ENCODE peak calls at places on chromosomes 13 and 19, in five cellular contexts. One of them, this sample, is unnamed.

GRCh38 chr13:41917641-41918040 is 43.3 kb downstream of the VWA8 start:
- DNase-seq in NCI-H2081: no peak
- DNase-seq in NCI-H524: no peak
- DNase-seq in AG08396: peak; percentile 18
- DNase-seq in heart left ventricle: no peak
- DNase-seq in this sample: no peak

GRCh38 chr13:23469901-23470525 is 36.5 kb upstream of the SACS start:
- DNase-seq in NCI-H524: peak; percentile 29
- DNase-seq in NCI-H2081: no peak
- DNase-seq in AG08396: peak; percentile 31
- DNase-seq in heart left ventricle: no peak
- DNase-seq in this sample: no peak

GRCh38 chr13:100581504-100581903 is 7.1 kb downstream of the GGACT start:
- DNase-seq in NCI-H524: no peak
- DNase-seq in AG08396: no peak
- DNase-seq in NCI-H2081: no peak
- DNase-seq in heart left ventricle: no peak
- DNase-seq in this sample: no peak

GRCh38 chr13:44447783-44448182 is 74.2 kb downstream of the SERP2 start:
- DNase-seq in AG08396: no peak
- DNase-seq in NCI-H2081: no peak
- DNase-seq in heart left ventricle: no peak
- DNase-seq in NCI-H524: no peak
- DNase-seq in this sample: no peak

GRCh38 chr13:30312859-30313258 is 5.5 kb upstream of the KATNAL1 start:
- DNase-seq in heart left ventricle: no peak
- DNase-seq in NCI-H2081: no peak
- DNase-seq in NCI-H524: no peak
- DNase-seq in AG08396: peak; percentile 15
- DNase-seq in this sample: no peak

GRCh38 chr19:55109527-55110291 is 7.7 kb downstream of the PPP1R12C start:
- DNase-seq in AG08396: no peak
- DNase-seq in heart left ventricle: no peak
- DNase-seq in NCI-H524: no peak
- DNase-seq in NCI-H2081: no peak
- DNase-seq in this sample: no peak

GRCh38 chr19:4988770-4989251 is 19.9 kb downstream of the KDM4B start:
- DNase-seq in heart left ventricle: peak; percentile 86
- DNase-seq in NCI-H2081: no peak
- DNase-seq in AG08396: peak; percentile 84
- DNase-seq in NCI-H524: no peak
- DNase-seq in this sample: no peak

GRCh38 chr19:17303940-17304267 is 679 bp upstream of the ABHD8 start:
- DNase-seq in NCI-H524: peak; percentile 27
- DNase-seq in NCI-H2081: no peak
- DNase-seq in AG08396: no peak
- DNase-seq in heart left ventricle: no peak
- DNase-seq in this sample: no peak

GRCh38 chr19:1862424-1863307 is 713 bp downstream of the KLF16 start:
- DNase-seq in NCI-H2081: no peak
- DNase-seq in NCI-H524: peak; percentile 68
- DNase-seq in AG08396: peak; percentile 81
- DNase-seq in heart left ventricle: peak; percentile 42
- DNase-seq in this sample: no peak

GRCh38 chr19:32674959-32675719 is at the start of gene ANKRD27:
- DNase-seq in AG08396: peak; percentile 100
- DNase-seq in heart left ventricle: peak; percentile 98
- DNase-seq in NCI-H2081: peak; percentile 98
- DNase-seq in NCI-H524: peak; percentile 99
- DNase-seq in this sample: peak; percentile 87

GRCh38 chr13:28657784-28658538 is 969 bp upstream of the POMP start:
- DNase-seq in heart left ventricle: no peak
- DNase-seq in NCI-H2081: no peak
- DNase-seq in NCI-H524: peak; percentile 46
- DNase-seq in AG08396: no peak
- DNase-seq in this sample: no peak

GRCh38 chr13:23541221-23541620 is 29.0 kb upstream of the TNFRSF19 start:
- DNase-seq in AG08396: peak; percentile 20
- DNase-seq in heart left ventricle: no peak
- DNase-seq in NCI-H524: no peak
- DNase-seq in NCI-H2081: no peak
- DNase-seq in this sample: no peak

GRCh38 chr19:34712606-34713261 is 21.3 kb upstream of the ZNF181 start:
- DNase-seq in AG08396: peak; percentile 68
- DNase-seq in NCI-H2081: peak; percentile 82
- DNase-seq in NCI-H524: peak; percentile 84
- DNase-seq in heart left ventricle: peak; percentile 37
- DNase-seq in this sample: no peak

GRCh38 chr13:33686772-33687480 is 131.0 kb upstream of the RFC3 start:
- DNase-seq in NCI-H524: no peak
- DNase-seq in heart left ventricle: no peak
- DNase-seq in NCI-H2081: no peak
- DNase-seq in AG08396: no peak
- DNase-seq in this sample: no peak

GRCh38 chr19:54523403-54523802 is 20.8 kb downstream of the LAIR2 start:
- DNase-seq in heart left ventricle: no peak
- DNase-seq in NCI-H2081: no peak
- DNase-seq in NCI-H524: no peak
- DNase-seq in AG08396: peak; percentile 26
- DNase-seq in this sample: no peak

GRCh38 chr19:5023128-5023571 is 54.2 kb downstream of the KDM4B start:
- DNase-seq in NCI-H2081: no peak
- DNase-seq in NCI-H524: no peak
- DNase-seq in AG08396: no peak
- DNase-seq in heart left ventricle: no peak
- DNase-seq in this sample: no peak

GRCh38 chr13:109332501-109333499 is 453.6 kb downstream of the IRS2 start:
- DNase-seq in heart left ventricle: no peak
- DNase-seq in NCI-H524: peak; percentile 34
- DNase-seq in NCI-H2081: no peak
- DNase-seq in AG08396: no peak
- DNase-seq in this sample: no peak

GRCh38 chr19:47973529-47973928 is 18.4 kb downstream of the BSPH1 start:
- DNase-seq in AG08396: no peak
- DNase-seq in NCI-H2081: no peak
- DNase-seq in NCI-H524: no peak
- DNase-seq in heart left ventricle: no peak
- DNase-seq in this sample: no peak

GRCh38 chr13:77523386-77523785 is 12.1 kb upstream of the SCEL start:
- DNase-seq in heart left ventricle: no peak
- DNase-seq in NCI-H524: no peak
- DNase-seq in NCI-H2081: no peak
- DNase-seq in AG08396: no peak
- DNase-seq in this sample: no peak

GRCh38 chr13:71524245-71525002 is 342.6 kb downstream of the DACH1 start:
- DNase-seq in NCI-H524: peak; percentile 90
- DNase-seq in AG08396: no peak
- DNase-seq in NCI-H2081: no peak
- DNase-seq in heart left ventricle: no peak
- DNase-seq in this sample: no peak

GRCh38 chr19:3618144-3618810 is 8.3 kb downstream of the CACTIN start:
- DNase-seq in NCI-H2081: no peak
- DNase-seq in heart left ventricle: peak; percentile 72
- DNase-seq in AG08396: peak; percentile 95
- DNase-seq in NCI-H524: no peak
- DNase-seq in this sample: no peak

GRCh38 chr19:38062959-38063786 is 156.2 kb downstream of the SIPA1L3 start:
- DNase-seq in AG08396: no peak
- DNase-seq in heart left ventricle: no peak
- DNase-seq in NCI-H524: peak; percentile 100
- DNase-seq in NCI-H2081: peak; percentile 90
- DNase-seq in this sample: no peak

GRCh38 chr19:41903161-41903953 is 20.4 kb downstream of the ARHGEF1 start:
- DNase-seq in NCI-H524: no peak
- DNase-seq in AG08396: no peak
- DNase-seq in heart left ventricle: no peak
- DNase-seq in NCI-H2081: no peak
- DNase-seq in this sample: no peak

GRCh38 chr19:55322495-55322894 is 2.6 kb downstream of the TMEM150B start:
- DNase-seq in AG08396: no peak
- DNase-seq in NCI-H2081: no peak
- DNase-seq in heart left ventricle: no peak
- DNase-seq in NCI-H524: no peak
- DNase-seq in this sample: no peak

GRCh38 chr19:42290523-42291436 is 11.2 kb upstream of the PRR19 start:
- DNase-seq in AG08396: peak; percentile 62
- DNase-seq in heart left ventricle: no peak
- DNase-seq in NCI-H2081: no peak
- DNase-seq in NCI-H524: peak; percentile 62
- DNase-seq in this sample: no peak

GRCh38 chr13:23960566-23961156 is 63.4 kb upstream of the C1QTNF9B start:
- DNase-seq in NCI-H2081: peak; percentile 23
- DNase-seq in AG08396: no peak
- DNase-seq in heart left ventricle: no peak
- DNase-seq in NCI-H524: peak; percentile 85
- DNase-seq in this sample: peak; percentile 5

GRCh38 chr13:21344662-21345176 is 114.4 kb downstream of the ZDHHC20 start:
- DNase-seq in heart left ventricle: no peak
- DNase-seq in NCI-H524: no peak
- DNase-seq in NCI-H2081: no peak
- DNase-seq in AG08396: no peak
- DNase-seq in this sample: no peak

GRCh38 chr13:26558912-26559485 is 1.5 kb downstream of the WASF3 start:
- DNase-seq in NCI-H2081: no peak
- DNase-seq in AG08396: no peak
- DNase-seq in heart left ventricle: no peak
- DNase-seq in NCI-H524: no peak
- DNase-seq in this sample: no peak

GRCh38 chr13:21322304-21322965 is 136.7 kb downstream of the ZDHHC20 start:
- DNase-seq in NCI-H524: peak; percentile 31
- DNase-seq in heart left ventricle: no peak
- DNase-seq in NCI-H2081: no peak
- DNase-seq in AG08396: no peak
- DNase-seq in this sample: no peak

GRCh38 chr13:64234255-64234654 is 2818.6 kb upstream of the PCDH20 start:
- DNase-seq in NCI-H524: no peak
- DNase-seq in NCI-H2081: no peak
- DNase-seq in heart left ventricle: no peak
- DNase-seq in AG08396: no peak
- DNase-seq in this sample: no peak

GRCh38 chr13:92175330-92175729 is 776.9 kb downstream of the GPC5 start:
- DNase-seq in NCI-H2081: peak; percentile 33
- DNase-seq in heart left ventricle: no peak
- DNase-seq in AG08396: peak; percentile 17
- DNase-seq in NCI-H524: peak; percentile 51
- DNase-seq in this sample: no peak

GRCh38 chr13:110108348-110109139 is 198.4 kb downstream of the COL4A1 start:
- DNase-seq in NCI-H524: peak; percentile 74
- DNase-seq in AG08396: peak; percentile 89
- DNase-seq in NCI-H2081: peak; percentile 53
- DNase-seq in heart left ventricle: peak; percentile 88
- DNase-seq in this sample: no peak

GRCh38 chr13:51697181-51697580 is 106.8 kb downstream of the DHRS12 start:
- DNase-seq in NCI-H2081: no peak
- DNase-seq in AG08396: no peak
- DNase-seq in NCI-H524: peak; percentile 8
- DNase-seq in heart left ventricle: no peak
- DNase-seq in this sample: no peak

GRCh38 chr19:7918615-7919421 is 1.3 kb upstream of the SNAPC2 start:
- DNase-seq in NCI-H2081: no peak
- DNase-seq in AG08396: no peak
- DNase-seq in NCI-H524: peak; percentile 28
- DNase-seq in heart left ventricle: no peak
- DNase-seq in this sample: no peak

GRCh38 chr19:6613711-6614110 is 22.8 kb upstream of the CD70 start:
- DNase-seq in heart left ventricle: no peak
- DNase-seq in NCI-H524: no peak
- DNase-seq in NCI-H2081: no peak
- DNase-seq in AG08396: no peak
- DNase-seq in this sample: no peak

GRCh38 chr19:46482645-46483044 is 11.3 kb upstream of the PNMA8A start:
- DNase-seq in NCI-H524: no peak
- DNase-seq in NCI-H2081: no peak
- DNase-seq in heart left ventricle: no peak
- DNase-seq in AG08396: no peak
- DNase-seq in this sample: no peak